ENCODE peak calls at places on chromosomes 11 and 22, in four cellular contexts. S, O, F and R are unnamed samples. For H3K4me1, the result is how much of the 10 kb centered on the place peaks cover.

GRCh38 chr11:11876458-11876857 is 34.7 kb downstream of the USP47 start:
- ATAC-seq in O (no peak), S (no peak), F (no peak), R (no peak)

GRCh38 chr22:20181194-20181931 is 30.5 kb upstream of the CCDC188 start:
- ATAC-seq in S (no peak), O (no peak), F (no peak), R (no peak)

GRCh38 chr11:68271023-68271780 is 571 bp downstream of the C11orf24 start:
- ATAC-seq in F (peak), O (peak), S (peak), R (peak)

GRCh38 chr11:27183672-27184457 is 143.2 kb downstream of the BBOX1 start:
- ATAC-seq in F (peak), S (no peak), O (peak), R (no peak)

GRCh38 chr11:10807629-10808552 is 835 bp downstream of the EIF4G2 start:
- ATAC-seq in F (no peak), O (peak), S (no peak), R (peak)

GRCh38 chr11:35943761-35944502 is at the start of gene LDLRAD3:
- ATAC-seq in F (peak), O (peak), S (no peak), R (peak)

GRCh38 chr11:2891901-2892214 is 6.3 kb upstream of the CDKN1C start:
- ATAC-seq in F (no peak), O (peak), S (no peak), R (no peak)

GRCh38 chr11:16923987-16924386 is 90.2 kb downstream of the PLEKHA7 start:
- ATAC-seq in F (no peak), O (no peak), S (no peak), R (no peak)

GRCh38 chr22:30626413-30626812 is 9.2 kb upstream of the SLC35E4 start:
- ATAC-seq in O (no peak), F (no peak), S (no peak), R (no peak)

GRCh38 chr11:43788394-43788793 is 92.2 kb upstream of the ALKBH3 start:
- ATAC-seq in O (no peak), F (no peak), S (no peak), R (no peak)

GRCh38 chr11:10669258-10670033 is 24.1 kb downstream of the IRAG1 start:
- ATAC-seq in S (no peak), F (no peak), O (peak), R (peak)

GRCh38 chr11:73249304-73249703 is 22.8 kb upstream of the P2RY6 start:
- ATAC-seq in F (no peak), S (peak), O (no peak), R (no peak)

GRCh38 chr11:65560555-65561418 is 2.6 kb upstream of the LTBP3 start:
- ATAC-seq in F (peak), O (peak), S (no peak), R (peak)

GRCh38 chr11:112613051-112613972 is 347.9 kb upstream of the NCAM1 start:
- ATAC-seq in O (peak), F (peak), S (no peak), R (peak)

GRCh38 chr11:68468217-68468828 is 7.8 kb downstream of the PPP6R3 start:
- ATAC-seq in O (no peak), F (peak), S (peak), R (no peak)

GRCh38 chr22:17083811-17084540 is 824 bp upstream of the IL17RA start:
- ATAC-seq in O (no peak), S (no peak), F (no peak), R (no peak)

GRCh38 chr11:134800826-134801225 is 388.8 kb upstream of the B3GAT1 start:
- ATAC-seq in S (no peak), F (no peak), O (no peak), R (no peak)

GRCh38 chr11:46351148-46351547 is 3.9 kb downstream of the DGKZ start:
- ATAC-seq in F (no peak), S (no peak), O (no peak), R (no peak)
- H3K4me1 ChIP-seq in F (under half), S (half or more), O (under half), R (half or more)

GRCh38 chr11:56906683-56907148 is 82.0 kb upstream of the OR5AK2 start:
- ATAC-seq in O (no peak), S (no peak), F (peak), R (no peak)
- H3K4me1 ChIP-seq in O (under half), S (under half), F (under half), R (under half)

GRCh38 chr11:71145368-71145767 is 107.0 kb downstream of the SHANK2 start:
- ATAC-seq in F (no peak), S (no peak), O (no peak), R (no peak)
- H3K4me1 ChIP-seq in F (under half), S (under half), O (under half), R (under half)

GRCh38 chr22:29390270-29390669 is 1.9 kb upstream of the AP1B1 start:
- ATAC-seq in O (no peak), S (no peak), F (no peak), R (no peak)
- H3K4me1 ChIP-seq in O (under half), S (under half), F (under half), R (under half)